ENCODE peak calls at places on chromosomes 7 and 10, in ten cellular contexts. T is spleen, R is IMR-90, P is Peyer's patch, G is esophagus squamous epithelium, K is uterus, N is adrenal gland, F is transverse colon, W is heart left ventricle, S is A549. O is an unnamed sample.

GRCh38 chr7:107078517-107078966 is 34.0 kb downstream of the PRKAR2B start:
- DNase-seq in P (no peak), F (no peak), N (peak; percentile 91), W (no peak), K (no peak), G (no peak), R (peak; percentile 78), T (no peak), S (peak; percentile 57), O (no peak)

GRCh38 chr7:84188811-84189405 is 5.7 kb downstream of the SEMA3A start:
- DNase-seq in S (peak; percentile 40), F (no peak), T (no peak), W (no peak), P (no peak), R (peak; percentile 32), K (no peak), G (no peak), N (no peak), O (no peak)

GRCh38 chr10:53598914-53599313 is 826.3 kb upstream of the MBL2 start:
- DNase-seq in W (no peak), P (no peak), T (no peak), K (no peak), N (no peak), F (no peak), R (no peak), S (no peak), G (no peak), O (no peak)

GRCh38 chr10:76230866-76231257 is 799.4 kb downstream of the LRMDA start:
- DNase-seq in K (no peak), W (no peak), P (no peak), N (no peak), R (no peak), F (no peak), G (no peak), T (no peak), S (no peak), O (no peak)

GRCh38 chr7:27172823-27173411 is 1.2 kb downstream of the HOXA10 start:
- DNase-seq in F (peak; percentile 80), T (peak; percentile 76), P (peak; percentile 82), K (peak; percentile 96), S (peak; percentile 40), W (no peak), R (no peak), N (peak; percentile 80), G (no peak), O (peak; percentile 20)

GRCh38 chr7:140425718-140426117 is 21.9 kb downstream of the RAB19 start:
- DNase-seq in G (no peak), S (no peak), P (no peak), T (no peak), N (no peak), W (no peak), K (no peak), F (no peak), R (no peak), O (no peak)

GRCh38 chr10:12708921-12709320 is 292.6 kb downstream of the CCDC3 start:
- DNase-seq in P (no peak), K (no peak), S (peak; percentile 58), F (no peak), G (no peak), T (no peak), R (peak; percentile 56), N (no peak), W (peak; percentile 36), O (no peak)

GRCh38 chr7:21063106-21063505 is 276.4 kb upstream of the SP8 start:
- DNase-seq in R (no peak), K (no peak), W (no peak), N (no peak), G (no peak), F (no peak), S (no peak), T (no peak), P (no peak), O (no peak)

GRCh38 chr7:74023037-74023436 is 4.9 kb upstream of the ELN start:
- DNase-seq in F (no peak), W (peak; percentile 77), P (no peak), T (no peak), N (peak; percentile 46), R (peak; percentile 63), K (peak; percentile 68), G (no peak), S (peak; percentile 56), O (peak; percentile 35)

GRCh38 chr10:90148121-90148855 is 446.9 kb downstream of the KIF20B start:
- DNase-seq in F (no peak), G (no peak), P (no peak), N (no peak), R (peak; percentile 22), T (no peak), S (peak; percentile 28), K (no peak), W (no peak), O (no peak)

GRCh38 chr10:126001579-126001978 is 105.2 kb downstream of the FANK1 start:
- DNase-seq in K (no peak), F (no peak), R (no peak), S (peak; percentile 70), T (no peak), P (no peak), W (no peak), G (no peak), N (peak; percentile 47), O (no peak)

GRCh38 chr7:103966593-103967277 is 22.7 kb downstream of the RELN start:
- DNase-seq in P (no peak), W (no peak), R (no peak), F (no peak), K (no peak), N (no peak), T (no peak), S (no peak), G (no peak), O (no peak)

GRCh38 chr7:17239683-17240521 is 58.5 kb upstream of the AHR start:
- DNase-seq in G (no peak), S (peak; percentile 63), P (no peak), T (no peak), F (no peak), R (peak; percentile 75), N (no peak), K (no peak), W (no peak), O (no peak)

GRCh38 chr10:85508159-85508558 is 858.4 kb downstream of the GRID1 start:
- DNase-seq in N (no peak), W (no peak), T (no peak), K (no peak), F (no peak), P (no peak), S (no peak), G (no peak), R (no peak), O (no peak)

GRCh38 chr7:131935180-131935579 is 378.8 kb upstream of the PODXL start:
- DNase-seq in S (no peak), W (no peak), T (no peak), G (no peak), R (no peak), K (no peak), N (no peak), P (no peak), F (no peak), O (no peak)

GRCh38 chr7:102425639-102426267 is 7.6 kb upstream of the ORAI2 start:
- DNase-seq in N (peak; percentile 43), S (no peak), P (peak; percentile 57), K (no peak), W (no peak), R (no peak), G (peak; percentile 67), F (peak; percentile 83), T (peak; percentile 98), O (peak; percentile 63)

GRCh38 chr7:134777470-134777869 is 2.0 kb upstream of the CALD1 start:
- DNase-seq in S (no peak), F (no peak), R (peak; percentile 62), T (no peak), G (no peak), K (no peak), P (no peak), W (no peak), N (no peak), O (no peak)
- H3K27ac ChIP-seq in S (no peak overlapping the region), F (peak overlapping the region; percentile 88), R (no peak overlapping the region), T (peak overlapping the region; percentile 46), G (peak overlapping the region; percentile 90), K (peak overlapping the region; percentile 96), P (no peak overlapping the region), W (peak overlapping the region; percentile 92), N (peak overlapping the region; percentile 84), O (peak overlapping the region; percentile 86)

GRCh38 chr10:6200588-6201510 is 1.9 kb upstream of the PFKFB3 start:
- DNase-seq in N (peak; percentile 72), S (peak; percentile 33), G (no peak), F (peak; percentile 45), W (peak; percentile 59), P (peak; percentile 66), K (peak; percentile 40), T (peak; percentile 88), R (peak; percentile 35), O (no peak)
- TF ChIP-seq POLR2A in N (no peak), S (no peak), G (no peak), F (peak; percentile 23), W (no peak), P (no peak), K (no peak), T (no peak), R (no peak), O (no peak)

DNA sequence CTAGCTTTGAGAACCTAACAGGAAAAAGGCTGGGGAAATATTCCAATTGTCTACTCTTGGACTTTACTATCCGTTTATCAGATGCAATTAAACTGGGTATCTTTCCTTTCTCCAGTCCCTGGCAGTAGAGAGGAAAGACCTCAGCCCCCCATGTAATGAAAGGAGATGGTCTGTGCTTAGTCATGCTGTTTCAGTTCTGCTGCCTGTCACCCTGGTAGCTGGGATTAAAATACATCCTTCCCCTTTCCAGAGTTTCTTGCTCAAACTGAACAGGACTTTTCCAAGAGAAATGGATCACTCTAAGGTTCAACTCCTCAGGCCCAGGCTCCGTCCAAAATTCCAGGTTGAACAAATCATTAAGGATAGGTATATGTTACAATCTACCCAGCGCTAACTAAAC is 202.9 kb downstream of the PTEN start:
- DNase-seq in T (no peak), K (no peak), R (no peak), W (no peak), S (no peak), F (no peak), N (no peak), G (no peak), P (no peak), O (no peak)
- H3K27ac ChIP-seq in T (peak overlapping the region; percentile 92), K (no peak overlapping the region), R (no peak overlapping the region), W (no peak overlapping the region), S (no peak overlapping the region), F (peak overlapping the region; percentile 63), N (peak overlapping the region; percentile 51), G (no peak overlapping the region), P (no peak overlapping the region), O (no peak overlapping the region)

DNA sequence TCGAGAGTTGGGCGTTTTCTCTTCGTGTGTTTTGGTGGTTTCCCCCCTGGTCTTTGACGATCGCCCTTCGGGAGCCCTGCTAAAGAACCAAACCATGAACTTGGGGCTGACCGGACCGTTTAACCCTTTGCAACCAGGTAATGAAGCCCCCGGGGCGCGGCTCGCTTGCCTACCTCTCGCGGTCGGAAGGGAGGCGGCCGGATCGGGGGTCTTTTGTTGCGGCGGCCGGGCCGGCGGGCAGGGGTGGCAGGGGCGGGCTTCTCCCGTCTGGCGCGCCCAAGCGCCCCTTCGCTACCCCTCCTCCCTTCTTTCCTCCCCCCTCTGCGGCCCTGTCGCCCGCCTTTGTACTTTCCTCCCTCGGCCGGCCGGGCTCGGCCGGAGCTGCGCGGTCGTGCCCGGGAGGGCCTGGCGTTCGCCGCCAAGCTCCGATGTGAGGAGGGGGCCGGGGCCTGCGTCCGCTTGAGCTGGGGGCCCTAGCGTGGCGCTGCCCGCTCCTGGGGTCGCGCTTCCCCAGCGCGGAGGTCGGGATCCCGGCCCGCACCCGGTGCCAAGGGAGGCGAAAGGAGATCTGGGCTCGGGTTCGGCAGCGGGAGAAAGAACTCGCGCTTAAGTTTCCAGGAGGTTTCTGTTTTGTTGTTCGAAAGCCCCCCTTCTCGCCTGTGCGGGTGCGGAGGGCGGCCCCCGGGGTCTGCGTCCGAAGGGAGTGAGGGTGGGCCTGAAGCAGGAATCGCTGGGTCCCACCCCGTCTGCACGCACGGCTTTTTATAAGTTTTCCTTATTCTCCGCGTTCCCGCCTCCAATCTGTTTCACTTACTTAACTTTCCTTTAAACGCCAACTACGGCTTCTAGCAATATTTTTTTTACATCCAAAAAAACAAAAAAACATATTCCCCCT is 436.8 kb upstream of the GALNT17 start:
- DNase-seq in P (peak; percentile 72), S (no peak), F (peak; percentile 25), R (peak; percentile 19), T (no peak), W (no peak), K (no peak), N (no peak), G (no peak), O (no peak)
- TF ChIP-seq POLR2A in P (no peak), S (no peak), F (no peak), R (no peak), T (no peak), W (no peak), K (no peak), N (no peak), G (no peak), O (no peak)

O was measured in stomach.